ENCODE peak calls at places on chromosomes 4 and X, in ten cellular contexts. X is SK-N-SH; W is cardiac muscle cell; G is RWPE2; T is tibial artery; N is Peyer's patch; Q is fibroblast of lung; V is CD8-positive, alpha-beta memory T cell; E is naive thymus-derived CD4-positive, alpha-beta T cell; U is adrenal gland. P is an unnamed sample.
A peak's percentile ranks its signal among the peaks of the same experiment; 100 is the strongest.

GRCh38 chr4:140755811-140756291 is 334 bp downstream of the TBC1D9 start:
- DNase-seq in U (peak; percentile 57), V (no peak), X (peak; percentile 81), E (no peak), T (peak; percentile 72), N (peak; percentile 47), W (peak; percentile 67), G (peak; percentile 51), Q (peak; percentile 70), P (peak; percentile 36)

GRCh38 chr4:57265831-57266582 is 155.8 kb upstream of the IGFBP7 start:
- DNase-seq in Q (peak; percentile 10), W (no peak), T (no peak), V (no peak), U (no peak), G (no peak), E (no peak), N (no peak), X (no peak), P (no peak)

GRCh38 chrX:107542500-107542899 is 85.8 kb upstream of the PRPS1 start:
- DNase-seq in Q (peak; percentile 51), X (peak; percentile 19), T (no peak), E (no peak), W (peak; percentile 34), U (no peak), N (no peak), G (no peak), V (no peak), P (no peak)

GRCh38 chrX:47637546-47638195 is 7.9 kb upstream of the CFP start:
- DNase-seq in W (peak; percentile 20), N (no peak), V (no peak), E (peak; percentile 50), X (no peak), U (no peak), T (peak; percentile 68), Q (peak; percentile 41), G (no peak), P (no peak)

GRCh38 chrX:84144281-84144680 is 43.7 kb downstream of the RPS6KA6 start:
- DNase-seq in V (no peak), G (no peak), W (no peak), N (no peak), E (no peak), Q (peak; percentile 48), U (no peak), X (no peak), T (no peak), P (no peak)

GRCh38 chr4:22695917-22696316 is 3.2 kb downstream of the GBA3 start:
- DNase-seq in T (no peak), U (no peak), E (no peak), G (no peak), V (no peak), Q (no peak), W (no peak), X (no peak), N (no peak), P (no peak)

GRCh38 chr4:130257271-130257670 is 1161.3 kb downstream of the C4orf33 start:
- DNase-seq in U (no peak), N (no peak), X (no peak), T (no peak), V (no peak), E (no peak), Q (peak; percentile 85), G (no peak), W (peak; percentile 56), P (no peak)

GRCh38 chrX:13940646-13941045 is 89.0 kb downstream of the GEMIN8 start:
- DNase-seq in N (no peak), T (no peak), W (no peak), E (no peak), X (no peak), V (no peak), Q (no peak), U (no peak), G (no peak), P (no peak)

GRCh38 chrX:107829880-107830279 is 4.2 kb downstream of the MID2 start:
- DNase-seq in N (no peak), T (no peak), W (no peak), Q (no peak), E (no peak), V (no peak), X (no peak), G (no peak), U (no peak), P (no peak)

GRCh38 chr4:114078636-114079035 is 99.2 kb upstream of the ARSJ start:
- DNase-seq in T (no peak), X (no peak), N (no peak), Q (peak; percentile 87), E (no peak), G (no peak), V (no peak), U (no peak), W (no peak), P (no peak)

GRCh38 chr4:16785800-16786527 is 112.5 kb downstream of the LDB2 start:
- DNase-seq in E (no peak), X (no peak), W (peak; percentile 35), T (no peak), N (no peak), G (no peak), U (no peak), V (no peak), Q (peak; percentile 90), P (no peak)

GRCh38 chr4:102623622-102624021 is 122.5 kb downstream of the NFKB1 start:
- DNase-seq in N (no peak), X (peak; percentile 44), G (no peak), E (no peak), U (no peak), V (no peak), Q (peak; percentile 73), T (no peak), W (peak; percentile 77), P (no peak)

GRCh38 chr4:123291329-123291728 is 105.3 kb upstream of the SPRY1 start:
- DNase-seq in V (no peak), Q (no peak), G (no peak), N (no peak), E (no peak), T (no peak), U (no peak), W (no peak), X (no peak), P (no peak)

GRCh38 chr4:102564399-102564921 is 63.3 kb downstream of the NFKB1 start:
- DNase-seq in X (no peak), E (no peak), N (no peak), W (peak; percentile 58), G (no peak), U (no peak), Q (peak; percentile 82), T (no peak), V (no peak), P (no peak)

GRCh38 chr4:100872811-100873210 is 355.0 kb upstream of the EMCN start:
- DNase-seq in Q (peak; percentile 93), X (no peak), U (no peak), N (no peak), W (no peak), V (no peak), E (no peak), T (no peak), G (no peak), P (no peak)

GRCh38 chrX:78104447-78105176 is 564 bp downstream of the PGK1 start:
- DNase-seq in T (peak; percentile 82), W (peak; percentile 60), E (peak; percentile 27), V (peak; percentile 9), Q (peak; percentile 43), N (peak; percentile 49), G (no peak), U (peak; percentile 58), X (peak; percentile 19), P (peak; percentile 27)

GRCh38 chrX:19876962-19877361 is 10.4 kb downstream of the SH3KBP1 start:
- DNase-seq in G (no peak), Q (no peak), V (no peak), W (no peak), U (no peak), X (no peak), T (no peak), E (no peak), N (no peak), P (no peak)

GRCh38 chr4:151719935-151720334 is 40.9 kb downstream of the GATB start:
- DNase-seq in Q (no peak), V (no peak), E (no peak), G (no peak), U (no peak), N (no peak), X (no peak), W (peak; percentile 15), T (no peak), P (no peak)
- H3K4me1 ChIP-seq in Q (no peaks in the 10 kb centered on the region), V (no peaks in the 10 kb centered on the region), E (no peaks in the 10 kb centered on the region), G (no peaks in the 10 kb centered on the region), U (no peaks in the 10 kb centered on the region), N (no peaks in the 10 kb centered on the region), X (no peaks in the 10 kb centered on the region), W (peaks cover 16% of the 10 kb centered on the region), T (no peaks in the 10 kb centered on the region), P (no peaks in the 10 kb centered on the region)

DNA sequence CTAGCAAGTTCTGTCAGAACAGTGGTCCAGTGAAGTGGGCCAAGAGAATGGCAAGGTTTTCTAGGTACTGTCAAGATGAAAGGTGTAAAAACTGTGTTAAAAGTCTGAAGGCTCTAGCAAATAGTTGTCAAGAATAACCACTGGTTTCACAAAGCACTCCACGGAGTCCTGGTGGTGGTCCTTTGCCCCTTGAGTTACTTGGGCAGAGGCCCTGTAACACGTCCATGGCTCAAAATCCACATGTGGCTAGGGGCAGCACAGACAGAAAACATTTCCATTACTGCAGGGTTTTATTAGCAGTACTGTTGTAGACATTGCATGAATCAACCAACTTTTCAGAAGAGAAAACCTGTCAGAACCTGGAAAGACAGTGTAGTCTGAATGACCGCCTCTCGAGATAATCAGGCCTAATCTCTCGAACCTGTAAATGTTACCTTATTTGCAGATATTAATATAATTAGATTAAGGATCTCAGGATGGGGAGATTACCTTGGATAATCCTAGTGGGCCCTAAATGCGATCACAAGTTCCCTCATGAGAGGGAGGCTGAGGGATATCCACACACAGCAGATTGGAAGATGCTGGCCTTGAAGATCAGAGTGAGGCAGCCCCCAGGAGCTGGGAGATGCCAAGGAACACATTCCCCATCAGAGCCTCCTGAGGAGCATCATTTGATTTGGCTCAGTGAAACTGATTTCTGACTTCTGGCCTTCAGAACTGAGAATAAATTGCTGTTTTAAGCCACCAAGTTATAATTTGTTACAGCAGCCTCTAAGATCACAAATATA is 34.7 kb downstream of the ERVMER34-1 start:
- DNase-seq in X (no peak), Q (no peak), T (no peak), W (no peak), N (no peak), G (no peak), U (no peak), E (no peak), V (no peak), P (no peak)
- H3K36me3 ChIP-seq in X (peaks cover 33% of the 10 kb centered on the region), Q (peaks cover 3% of the 10 kb centered on the region), T (peaks cover 13% of the 10 kb centered on the region), W (peaks cover 19% of the 10 kb centered on the region), N (no peaks in the 10 kb centered on the region), G (peaks cover 74% of the 10 kb centered on the region), U (peaks cover 17% of the 10 kb centered on the region), E (peaks cover 15% of the 10 kb centered on the region), V (peaks cover 3% of the 10 kb centered on the region), P (no peaks in the 10 kb centered on the region)

DNA sequence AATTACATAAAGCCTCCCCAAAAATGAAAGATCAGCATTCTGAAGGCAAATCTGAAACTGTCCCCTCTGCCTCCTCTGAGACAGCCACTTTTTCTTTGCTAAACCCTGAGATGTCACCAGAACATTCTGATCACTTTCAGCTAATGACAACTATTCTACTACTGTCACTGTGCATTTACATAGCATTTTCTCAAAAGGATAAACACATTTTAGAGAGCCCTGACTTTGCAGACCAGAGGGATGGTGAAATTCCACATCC is 72.1 kb downstream of the GATB start:
- DNase-seq in N (no peak), E (no peak), Q (no peak), V (no peak), G (no peak), U (no peak), T (no peak), W (no peak), X (no peak), P (no peak)
- H3K4me1 ChIP-seq in N (no peaks in the 10 kb centered on the region), E (no peaks in the 10 kb centered on the region), Q (peaks cover 3% of the 10 kb centered on the region), V (no peaks in the 10 kb centered on the region), G (no peaks in the 10 kb centered on the region), U (no peaks in the 10 kb centered on the region), T (no peaks in the 10 kb centered on the region), W (peaks cover 71% of the 10 kb centered on the region), X (peaks cover 57% of the 10 kb centered on the region), P (peaks cover 12% of the 10 kb centered on the region)

GRCh38 chrX:119667111-119667928 is 25.6 kb downstream of the SEPTIN6 start:
- DNase-seq in Q (no peak), G (no peak), X (peak; percentile 39), T (no peak), N (no peak), U (no peak), V (no peak), W (peak; percentile 61), E (no peak), P (peak; percentile 27)
- H3K36me3 ChIP-seq in Q (no peaks in the 10 kb centered on the region), G (no peaks in the 10 kb centered on the region), X (no peaks in the 10 kb centered on the region), T (no peaks in the 10 kb centered on the region), N (no peaks in the 10 kb centered on the region), U (peaks cover 10% of the 10 kb centered on the region), V (peaks cover 18% of the 10 kb centered on the region), W (no peaks in the 10 kb centered on the region), E (peaks cover 63% of the 10 kb centered on the region), P (no peaks in the 10 kb centered on the region)